ENCODE peak calls at places on chromosomes 6 and 20, in five cellular contexts. E is germinal center, M is GM12865, D is HTR-8/SVneo, U is ovary. A is an unnamed sample.

GRCh38 chr6:960356-960755 is 267.4 kb upstream of the EXOC2 start:
- DNase-seq in E (no peak), M (no peak), D (no peak), U (no peak), A (no peak)

GRCh38 chr20:2260250-2260649 is 35.6 kb upstream of the TGM3 start:
- DNase-seq in E (no peak), M (no peak), D (no peak), U (no peak), A (no peak)

GRCh38 chr20:3595541-3595940 is 67.7 kb downstream of the GFRA4 start:
- DNase-seq in E (no peak), M (no peak), D (no peak), U (no peak), A (no peak)

GRCh38 chr20:20931632-20932031 is 174.5 kb downstream of the LINC00237 start:
- DNase-seq in E (no peak), M (no peak), D (no peak), U (no peak), A (no peak)

GRCh38 chr20:33846291-33846916 is 35.3 kb downstream of the CHMP4B start:
- DNase-seq in E (no peak), M (no peak), D (no peak), U (peak), A (no peak)

GRCh38 chr6:141561154-141561553 is 571.6 kb upstream of the GJE1 start:
- DNase-seq in E (no peak), M (no peak), D (no peak), U (no peak), A (peak)

GRCh38 chr6:118659513-118660217 is 8.3 kb upstream of the CEP85L start:
- DNase-seq in E (no peak), M (no peak), D (no peak), U (no peak), A (no peak)

GRCh38 chr6:29345380-29345779 is 23.3 kb downstream of the OR5V1 start:
- DNase-seq in E (no peak), M (no peak), D (no peak), U (no peak), A (no peak)

GRCh38 chr6:161694995-161695394 is 421.1 kb upstream of the AGPAT4 start:
- DNase-seq in E (no peak), M (peak), D (no peak), U (no peak), A (peak)

GRCh38 chr6:39731565-39731964 is 6.4 kb upstream of the KIF6 start:
- DNase-seq in E (no peak), M (no peak), D (no peak), U (no peak), A (no peak)

GRCh38 chr6:130159876-130160415 is 62.8 kb downstream of the SAMD3 start:
- DNase-seq in E (no peak), M (no peak), D (no peak), U (no peak), A (no peak)

GRCh38 chr6:110053395-110054240 is 75.5 kb downstream of the GPR6 start:
- DNase-seq in E (peak), M (peak), D (peak), U (no peak), A (peak)

GRCh38 chr6:137799950-137800568 is 67.0 kb upstream of the TNFAIP3 start:
- DNase-seq in E (peak), M (peak), D (no peak), U (no peak), A (peak)

GRCh38 chr6:6890400-6890858 is 217.3 kb upstream of the RREB1 start:
- DNase-seq in E (no peak), M (no peak), D (no peak), U (peak), A (peak)

GRCh38 chr6:327538-328183 is 35.4 kb downstream of the DUSP22 start:
- DNase-seq in E (no peak), M (no peak), D (no peak), U (no peak), A (no peak)

GRCh38 chr6:3884007-3884745 is 35.0 kb downstream of the FAM50B start:
- DNase-seq in E (no peak), M (no peak), D (peak), U (no peak), A (peak)

GRCh38 chr6:144186817-144187625 is 36.7 kb downstream of the STX11 start:
- DNase-seq in E (no peak), M (no peak), D (no peak), U (no peak), A (no peak)

GRCh38 chr6:100446115-100446921 is 18.4 kb downstream of the SIM1 start:
- DNase-seq in E (no peak), M (no peak), D (no peak), U (no peak), A (no peak)

GRCh38 chr6:150269130-150269856 is 99.5 kb upstream of the IYD start:
- DNase-seq in E (no peak), M (no peak), D (no peak), U (no peak), A (peak)

GRCh38 chr20:40953856-40954255 is 74.8 kb upstream of the TOP1 start:
- DNase-seq in E (no peak), M (no peak), D (no peak), U (no peak), A (no peak)

GRCh38 chr20:24990810-24991252 is 1.7 kb downstream of the APMAP start:
- DNase-seq in E (no peak), M (no peak), D (no peak), U (no peak), A (no peak)

GRCh38 chr20:4016349-4017050 is 1.1 kb upstream of the RNF24 start:
- DNase-seq in E (no peak), M (no peak), D (no peak), U (no peak), A (no peak)

GRCh38 chr20:10508468-10509251 is 73.6 kb downstream of the SLX4IP start:
- DNase-seq in E (no peak), M (no peak), D (peak), U (peak), A (no peak)

GRCh38 chr20:60680554-60680953 is 571.5 kb upstream of the CDH4 start:
- DNase-seq in E (no peak), M (no peak), D (no peak), U (no peak), A (no peak)

GRCh38 chr6:118080547-118080946 is 173.5 kb downstream of the SLC35F1 start:
- DNase-seq in E (no peak), M (no peak), D (no peak), U (no peak), A (no peak)

GRCh38 chr6:90502866-90503407 is 83.9 kb downstream of the MAP3K7 start:
- DNase-seq in E (no peak), M (peak), D (no peak), U (no peak), A (peak)

GRCh38 chr6:7204726-7205125 is 97.0 kb downstream of the RREB1 start:
- DNase-seq in E (no peak), M (no peak), D (no peak), U (no peak), A (no peak)

GRCh38 chr20:48761023-48761785 is 66.6 kb downstream of the PREX1 start:
- DNase-seq in E (no peak), M (peak), D (no peak), U (no peak), A (peak)

GRCh38 chr6:24855389-24856245 is 56.9 kb upstream of the ARMH2 start:
- DNase-seq in E (peak), M (peak), D (peak), U (peak), A (peak)

GRCh38 chr6:44263357-44264100 is 1.8 kb downstream of the NFKBIE start:
- DNase-seq in E (peak), M (peak), D (no peak), U (no peak), A (no peak)

GRCh38 chr6:15148356-15149058 is 97.4 kb upstream of the JARID2 start:
- DNase-seq in E (no peak), M (peak), D (no peak), U (no peak), A (no peak)

GRCh38 chr6:40585661-40586269 is 1.4 kb downstream of the LRFN2 start:
- DNase-seq in E (no peak), M (no peak), D (no peak), U (peak), A (peak)

A was measured in NCI-H146.